ENCODE peak calls at places on chromosomes 3 and 15, in seven cellular contexts. M, D, X, Q, H, G and Z are unnamed samples. For H3K4me1 and H4K20me1, the result is how much of the 10 kb centered on the place peaks cover.

GRCh38 chr3:184937611-184938010 is 125.6 kb downstream of the VPS8 start:
- DNase-seq in X (no peak), D (no peak), Q (no peak), G (no peak), H (no peak), M (no peak), Z (no peak)

GRCh38 chr3:50616003-50616769 is 765 bp upstream of the MAPKAPK3 start:
- DNase-seq in X (peak), Q (peak), H (peak), M (peak), G (peak), D (peak), Z (peak)

GRCh38 chr3:44772099-44772442 is 10.5 kb downstream of the KIF15 start:
- DNase-seq in H (no peak), D (no peak), X (no peak), G (no peak), M (no peak), Q (no peak), Z (no peak)

GRCh38 chr15:90713081-90713480 is 4.1 kb upstream of the BLM start:
- DNase-seq in M (no peak), Q (no peak), H (no peak), X (no peak), D (no peak), G (no peak), Z (no peak)

GRCh38 chr3:52786330-52787215 is 8.0 kb upstream of the ITIH3 start:
- DNase-seq in X (no peak), H (no peak), M (no peak), D (no peak), G (no peak), Q (no peak), Z (no peak)

GRCh38 chr15:74907277-74907870 is 723 bp upstream of the FAM219B start:
- DNase-seq in Q (no peak), D (no peak), M (no peak), G (peak), X (no peak), H (no peak), Z (no peak)

GRCh38 chr3:124860599-124860998 is 26.6 kb downstream of the ITGB5 start:
- DNase-seq in X (peak), G (peak), M (peak), Q (peak), D (peak), H (peak), Z (peak)

GRCh38 chr15:31480356-31481058 is 153.9 kb downstream of the KLF13 start:
- DNase-seq in H (no peak), D (no peak), G (no peak), M (no peak), Q (no peak), X (no peak), Z (no peak)

GRCh38 chr3:171953300-171954022 is 85.9 kb upstream of the FNDC3B start:
- DNase-seq in D (no peak), Q (no peak), M (peak), H (no peak), G (peak), X (no peak), Z (peak)

GRCh38 chr3:23959147-23959900 is 14.2 kb downstream of the NR1D2 start:
- DNase-seq in H (peak), G (peak), Q (peak), X (peak), M (peak), D (peak), Z (peak)

GRCh38 chr15:69806287-69806915 is 291.3 kb downstream of the TLE3 start:
- DNase-seq in Q (no peak), M (no peak), D (no peak), H (no peak), X (no peak), G (no peak), Z (no peak)

GRCh38 chr15:69807752-69808151 is 290.0 kb downstream of the TLE3 start:
- DNase-seq in G (peak), X (peak), M (peak), Q (peak), H (peak), D (no peak), Z (peak)

GRCh38 chr15:69805248-69805953 is 292.3 kb downstream of the TLE3 start:
- DNase-seq in D (no peak), X (no peak), Q (no peak), H (no peak), G (no peak), M (peak), Z (peak)

GRCh38 chr15:69802432-69802831 is 295.3 kb downstream of the TLE3 start:
- DNase-seq in H (no peak), Q (no peak), M (no peak), D (no peak), X (no peak), G (no peak), Z (no peak)

GRCh38 chr15:69804786-69805185 is 292.9 kb downstream of the TLE3 start:
- DNase-seq in M (no peak), H (no peak), D (no peak), Q (no peak), G (no peak), X (no peak), Z (no peak)
- H3K4me1 ChIP-seq in M (under half), H (under half), D (under half), Q (under half), G (under half), X (under half), Z (under half)

DNA sequence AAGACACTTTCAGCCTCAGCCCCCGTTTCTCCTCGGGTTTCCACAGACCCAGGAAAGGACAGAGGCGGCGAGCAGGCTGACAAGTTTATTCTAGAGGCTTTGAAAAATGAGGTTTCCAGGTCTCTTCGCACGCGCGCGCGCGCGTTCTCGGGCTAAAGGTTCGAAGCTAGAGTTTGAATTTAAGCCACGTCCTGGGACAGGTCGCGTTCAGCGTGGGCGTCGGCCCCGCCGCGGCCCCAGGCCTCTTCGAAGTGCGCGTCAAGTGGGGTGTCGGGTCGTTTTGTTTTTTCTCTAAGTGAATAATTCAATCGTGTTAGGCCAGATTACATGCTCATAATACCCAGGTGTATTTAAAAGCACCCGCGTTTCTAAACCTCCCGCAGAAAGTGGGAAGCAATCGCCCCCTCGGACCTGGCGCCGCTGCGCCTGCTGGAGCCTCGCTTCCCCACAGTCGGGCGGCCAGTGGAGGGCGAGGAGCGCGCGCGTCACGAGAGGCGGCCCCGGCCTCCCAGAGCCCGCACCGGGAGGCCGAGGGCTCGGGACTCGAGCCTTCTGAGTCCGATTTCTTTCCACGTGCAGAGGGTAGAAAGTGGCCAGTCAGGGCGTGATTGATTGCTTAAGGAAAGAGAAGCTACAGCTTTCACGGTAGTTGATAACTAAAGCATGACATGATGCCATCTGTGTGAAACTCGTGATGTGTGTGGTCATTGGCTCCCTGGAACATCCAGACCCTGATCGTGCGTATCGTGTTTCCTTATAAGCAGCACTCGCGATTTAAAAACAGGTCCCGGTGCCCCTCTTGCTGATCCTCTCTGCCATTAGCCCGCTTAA is 15.8 kb upstream of the SOX2 start:
- DNase-seq in D (peak), G (peak), X (peak), Q (no peak), M (no peak), H (peak), Z (no peak)
- H3K4me2 ChIP-seq in D (peak), G (peak), X (peak), Q (no peak), M (peak), H (peak), Z (peak)

GRCh38 chr3:15805756-15806266 is 8.0 kb upstream of the ANKRD28 start:
- DNase-seq in M (no peak), Q (no peak), G (peak), X (peak), D (peak), H (no peak), Z (no peak)
- H4K20me1 ChIP-seq in M (under half), Q (under half), G (under half), X (under half), D (under half), H (under half), Z (under half)

DNA sequence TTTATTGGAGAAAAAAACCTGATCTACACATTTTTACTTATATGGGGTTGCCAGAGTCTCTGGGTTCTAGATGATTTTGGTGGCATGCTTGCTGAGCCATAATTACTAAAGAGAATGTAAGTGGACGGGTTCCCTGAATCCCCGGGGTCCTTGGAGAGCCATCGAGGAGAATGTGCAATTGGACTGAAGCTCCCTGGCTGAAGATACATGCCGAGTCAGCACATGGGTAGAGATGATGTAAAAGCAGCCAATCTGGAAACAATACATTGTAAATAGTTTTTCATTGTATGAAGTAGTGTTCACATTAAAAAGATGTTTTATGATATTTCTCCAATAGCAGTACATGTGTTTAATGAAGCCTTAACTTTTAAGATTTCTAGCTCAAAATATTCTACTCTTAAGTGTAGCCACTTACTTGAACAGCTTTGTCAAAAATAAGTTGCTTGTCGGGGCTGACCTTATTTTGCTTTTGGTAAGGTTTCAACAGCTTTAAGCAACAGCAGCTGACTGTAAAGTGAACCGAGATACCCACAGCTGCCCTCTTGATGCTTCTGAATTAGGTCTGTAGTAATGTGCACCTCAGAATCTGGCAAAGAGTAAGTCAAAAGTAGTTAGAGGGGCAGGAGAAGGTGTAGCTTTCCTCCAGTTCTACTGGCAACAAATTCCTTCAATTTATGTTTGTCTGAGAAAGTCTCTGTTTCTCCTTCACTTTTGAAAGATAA is 205.7 kb downstream of the PLCL2 start:
- DNase-seq in D (no peak), H (no peak), Q (no peak), G (no peak), M (no peak), X (no peak), Z (no peak)
- H3K4me1 ChIP-seq in D (under half), H (under half), Q (under half), G (under half), M (under half), X (under half), Z (under half)

GRCh38 chr3:62676686-62677271 is 198.4 kb downstream of the CADPS start:
- DNase-seq in Q (no peak), X (no peak), M (no peak), G (no peak), H (no peak), D (no peak), Z (no peak)

GRCh38 chr3:62672270-62672987 is 202.8 kb downstream of the CADPS start:
- DNase-seq in X (no peak), G (no peak), M (no peak), D (no peak), Q (no peak), H (no peak), Z (no peak)

GRCh38 chr3:62669161-62669560 is 206.1 kb downstream of the CADPS start:
- DNase-seq in Q (no peak), D (no peak), X (no peak), H (no peak), M (no peak), G (no peak), Z (no peak)

GRCh38 chr3:62670351-62670750 is 204.9 kb downstream of the CADPS start:
- DNase-seq in D (no peak), Q (no peak), X (no peak), H (peak), M (no peak), G (peak), Z (no peak)

GRCh38 chr3:62672988-62673313 is 202.3 kb downstream of the CADPS start:
- DNase-seq in X (no peak), H (no peak), Q (no peak), D (no peak), G (no peak), M (no peak), Z (no peak)
- H3K4me2 ChIP-seq in X (no peak), H (no peak), Q (no peak), D (no peak), G (no peak), M (no peak), Z (no peak)

GRCh38 chr15:100254694-100255093 is 87.1 kb downstream of the ADAMTS17 start:
- DNase-seq in G (no peak), Q (no peak), D (no peak), M (no peak), H (no peak), X (no peak), Z (no peak)
- H4K20me1 ChIP-seq in G (under half), Q (under half), D (under half), M (under half), H (under half), X (under half), Z (under half)

GRCh38 chr3:195159819-195160175 is 111.2 kb downstream of the XXYLT1 start:
- DNase-seq in M (no peak), H (no peak), G (peak), X (peak), Q (no peak), D (no peak), Z (no peak)

GRCh38 chr3:195160257-195160898 is 110.6 kb downstream of the XXYLT1 start:
- DNase-seq in G (peak), M (no peak), X (peak), D (peak), H (peak), Q (no peak), Z (peak)

GRCh38 chr3:195162033-195162669 is 108.8 kb downstream of the XXYLT1 start:
- DNase-seq in G (no peak), X (no peak), H (no peak), Q (no peak), D (peak), M (no peak), Z (no peak)

GRCh38 chr3:195159117-195159818 is 111.7 kb downstream of the XXYLT1 start:
- DNase-seq in M (no peak), Q (no peak), X (no peak), G (no peak), H (no peak), D (no peak), Z (no peak)

DNA sequence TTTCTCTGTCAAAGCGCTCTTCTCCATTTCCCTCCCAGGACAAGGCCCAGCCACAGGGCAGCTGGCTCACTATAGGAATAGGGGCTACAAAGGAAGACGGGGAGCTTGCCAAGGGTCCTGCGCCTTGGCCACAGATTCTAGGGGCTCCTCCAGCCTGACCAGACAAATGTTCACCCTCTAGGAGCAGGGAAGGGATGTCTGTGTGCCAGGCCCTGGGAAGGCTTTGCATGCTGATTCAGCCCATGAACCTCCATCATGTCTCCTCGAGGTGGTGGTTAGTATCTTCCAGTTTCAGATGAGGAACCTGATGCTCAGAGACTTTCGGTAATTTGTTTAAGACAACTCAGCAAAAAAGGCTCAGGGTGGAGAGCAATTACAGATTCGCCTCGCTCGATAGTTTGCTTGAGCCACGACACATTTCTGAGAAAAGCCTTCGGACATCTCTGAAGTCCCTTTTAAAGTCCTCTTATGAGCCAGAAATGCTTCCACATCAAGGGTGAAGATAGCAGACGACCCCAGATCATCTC is 110.0 kb downstream of the XXYLT1 start:
- DNase-seq in H (no peak), Q (no peak), M (no peak), D (peak), X (no peak), G (no peak), Z (no peak)
- H3K4me1 ChIP-seq in H (under half), Q (under half), M (under half), D (half or more), X (under half), G (under half), Z (under half)

GRCh38 chr3:115808239-115808638 is 184.9 kb downstream of the GAP43 start:
- DNase-seq in Q (no peak), G (peak), D (no peak), M (no peak), X (no peak), H (no peak), Z (no peak)

GRCh38 chr3:115803661-115804060 is 180.4 kb downstream of the GAP43 start:
- DNase-seq in H (no peak), Q (no peak), M (no peak), G (no peak), D (no peak), X (no peak), Z (no peak)

GRCh38 chr3:115804200-115804599 is 180.9 kb downstream of the GAP43 start:
- DNase-seq in M (no peak), G (no peak), Q (no peak), D (no peak), H (no peak), X (no peak), Z (no peak)

GRCh38 chr3:115806501-115806900 is 183.2 kb downstream of the GAP43 start:
- DNase-seq in M (no peak), G (no peak), H (peak), Q (no peak), D (no peak), X (peak), Z (no peak)

GRCh38 chr3:115804722-115805121 is 181.4 kb downstream of the GAP43 start:
- DNase-seq in G (peak), D (peak), H (no peak), Q (no peak), X (peak), M (peak), Z (peak)
- H3K4me2 ChIP-seq in G (peak), D (no peak), H (no peak), Q (no peak), X (peak), M (peak), Z (peak)

DNA sequence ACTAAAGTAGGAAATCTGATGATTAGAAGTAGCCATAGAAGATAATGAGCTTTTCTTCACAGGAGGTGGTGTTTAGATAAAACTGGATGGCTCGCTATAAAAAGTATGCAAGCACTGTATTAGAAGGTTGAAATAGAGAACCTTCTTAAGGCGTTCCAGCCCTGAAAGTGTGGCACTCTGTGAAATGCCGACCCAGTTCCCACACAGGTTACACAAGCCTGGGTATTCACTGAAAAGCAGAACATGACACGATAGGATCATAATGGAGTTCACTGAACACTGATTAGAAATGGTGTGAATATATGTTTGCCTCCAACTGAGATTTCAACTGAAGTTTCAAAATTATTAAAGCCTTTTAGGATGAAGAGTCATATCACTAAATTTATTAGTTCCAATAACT is 15.0 kb upstream of the LRRC34 start:
- DNase-seq in X (no peak), H (no peak), G (no peak), M (no peak), Q (no peak), D (no peak), Z (no peak)
- H4K20me1 ChIP-seq in X (under half), H (under half), G (under half), M (under half), Q (under half), D (under half), Z (under half)